ENCODE peak calls at places on chromosome 18, in six cellular contexts. T is H1, Q is neuronal stem cell, H is H9, R is IMR-90, M is mesenchymal stem cell. V is an unnamed sample.

GRCh38 chr18:62131305-62131909 is 55.4 kb downstream of the PIGN start:
- DNase-seq in T (peak), R (peak), M (peak), H (peak), Q (peak), V (peak)

GRCh38 chr18:50644807-50645206 is 84.9 kb downstream of the MAPK4 start:
- DNase-seq in H (peak), T (peak), Q (no peak), M (no peak), R (no peak), V (peak)

GRCh38 chr18:8375269-8375668 is 234.0 kb upstream of the RAB12 start:
- DNase-seq in T (no peak), Q (no peak), M (no peak), H (no peak), R (no peak), V (peak)

GRCh38 chr18:23240609-23240930 is 105.3 kb downstream of the CABLES1 start:
- DNase-seq in M (no peak), H (no peak), R (no peak), Q (no peak), T (no peak), V (no peak)

GRCh38 chr18:77055429-77056310 is 76.9 kb downstream of the MBP start:
- DNase-seq in Q (no peak), M (peak), R (peak), T (no peak), H (no peak), V (no peak)

GRCh38 chr18:36408606-36409005 is 111.1 kb downstream of the FHOD3 start:
- DNase-seq in T (no peak), M (no peak), R (no peak), H (no peak), Q (no peak), V (no peak)

GRCh38 chr18:24763765-24764548 is 303.5 kb downstream of the HRH4 start:
- DNase-seq in H (no peak), M (peak), R (peak), T (no peak), Q (no peak), V (no peak)

GRCh38 chr18:36441872-36442271 is 144.4 kb downstream of the FHOD3 start:
- DNase-seq in H (no peak), T (no peak), Q (no peak), M (peak), R (peak), V (peak)

GRCh38 chr18:12652861-12653401 is 5.0 kb downstream of the SPIRE1 start:
- DNase-seq in H (no peak), Q (no peak), M (peak), T (no peak), R (peak), V (no peak)

GRCh38 chr18:9092665-9093064 is 9.8 kb upstream of the NDUFV2 start:
- DNase-seq in Q (no peak), R (no peak), H (no peak), M (peak), T (no peak), V (no peak)

GRCh38 chr18:24402209-24402785 is 4.7 kb upstream of the OSBPL1A start:
- DNase-seq in T (peak), Q (no peak), R (no peak), M (no peak), H (peak), V (no peak)

GRCh38 chr18:71784777-71785176 is 759.4 kb downstream of the CBLN2 start:
- DNase-seq in M (no peak), Q (no peak), R (no peak), T (no peak), H (no peak), V (no peak)
- H2AFZ ChIP-seq in M (no peak), Q (no peak), R (no peak), T (no peak), H (no peak), V (no peak)

GRCh38 chr18:44733069-44733753 is 52.5 kb downstream of the SETBP1 start:
- DNase-seq in Q (no peak), R (peak), T (no peak), H (no peak), M (peak), V (no peak)

GRCh38 chr18:44731866-44732555 is 51.3 kb downstream of the SETBP1 start:
- DNase-seq in H (no peak), R (peak), M (peak), Q (no peak), T (no peak), V (peak)

GRCh38 chr18:44732604-44733003 is 51.9 kb downstream of the SETBP1 start:
- DNase-seq in Q (no peak), H (no peak), T (no peak), M (no peak), R (no peak), V (no peak)

GRCh38 chr18:44729631-44730101 is 49.0 kb downstream of the SETBP1 start:
- DNase-seq in H (no peak), M (peak), R (peak), T (no peak), Q (no peak), V (peak)

GRCh38 chr18:44731160-44731865 is 50.6 kb downstream of the SETBP1 start:
- DNase-seq in M (no peak), H (no peak), T (no peak), R (no peak), Q (no peak), V (no peak)
- H2BK5ac ChIP-seq in M (no peak), H (no peak), T (no peak), R (no peak), Q (no peak), V (peak)

GRCh38 chr18:2913398-2914005 is 66.7 kb downstream of the EMILIN2 start:
- DNase-seq in Q (no peak), T (no peak), R (no peak), M (no peak), H (peak), V (no peak)
- H3K9ac ChIP-seq in Q (no peak), T (no peak), R (no peak), M (no peak), H (no peak), V (no peak)

GRCh38 chr18:74731097-74731496 is 133.4 kb downstream of the ZNF407 start:
- DNase-seq in T (no peak), R (peak), H (no peak), M (peak), Q (no peak), V (peak)
- H2AFZ ChIP-seq in T (no peak), R (no peak), H (no peak), M (no peak), Q (no peak), V (no peak)

V was measured in trophoblast cell.